ENCODE peak calls at places on chromosome 2, in ten cellular contexts. One of them, this sample, is unnamed.

GRCh38 chr2:6877402-6878305 is at the start of gene RSAD2:
- DNase-seq in spleen: peak; percentile 76
- DNase-seq in osteoblast: peak; percentile 9
- DNase-seq in gastrocnemius medialis: peak; percentile 11
- DNase-seq in fibroblast of villous mesenchyme: peak; percentile 58
- DNase-seq in cardiac fibroblast: peak; percentile 27
- DNase-seq in coronary artery: no peak
- DNase-seq in AG04450: no peak
- DNase-seq in uterus: peak; percentile 36
- DNase-seq in WERI-Rb-1: no peak
- DNase-seq in this sample: peak; percentile 47

GRCh38 chr2:234588054-234588430 is 91.2 kb upstream of the ARL4C start:
- DNase-seq in spleen: no peak
- DNase-seq in osteoblast: no peak
- DNase-seq in gastrocnemius medialis: no peak
- DNase-seq in fibroblast of villous mesenchyme: no peak
- DNase-seq in cardiac fibroblast: no peak
- DNase-seq in coronary artery: no peak
- DNase-seq in AG04450: no peak
- DNase-seq in uterus: no peak
- DNase-seq in WERI-Rb-1: no peak
- DNase-seq in this sample: no peak

GRCh38 chr2:128799736-128800135 is 481.1 kb upstream of the HS6ST1 start:
- DNase-seq in spleen: no peak
- DNase-seq in osteoblast: no peak
- DNase-seq in gastrocnemius medialis: no peak
- DNase-seq in fibroblast of villous mesenchyme: no peak
- DNase-seq in cardiac fibroblast: no peak
- DNase-seq in coronary artery: no peak
- DNase-seq in AG04450: no peak
- DNase-seq in uterus: no peak
- DNase-seq in WERI-Rb-1: no peak
- DNase-seq in this sample: no peak

GRCh38 chr2:95023222-95023597 is 2.3 kb upstream of the MAL start:
- DNase-seq in spleen: no peak
- DNase-seq in osteoblast: no peak
- DNase-seq in gastrocnemius medialis: no peak
- DNase-seq in fibroblast of villous mesenchyme: no peak
- DNase-seq in cardiac fibroblast: no peak
- DNase-seq in coronary artery: no peak
- DNase-seq in AG04450: no peak
- DNase-seq in uterus: no peak
- DNase-seq in WERI-Rb-1: peak; percentile 45
- DNase-seq in this sample: no peak

GRCh38 chr2:213065583-213066444 is 85.6 kb downstream of the IKZF2 start:
- DNase-seq in spleen: peak; percentile 59
- DNase-seq in osteoblast: no peak
- DNase-seq in gastrocnemius medialis: no peak
- DNase-seq in fibroblast of villous mesenchyme: peak; percentile 57
- DNase-seq in cardiac fibroblast: peak; percentile 64
- DNase-seq in coronary artery: no peak
- DNase-seq in AG04450: peak; percentile 43
- DNase-seq in uterus: no peak
- DNase-seq in WERI-Rb-1: peak; percentile 49
- DNase-seq in this sample: peak; percentile 39

GRCh38 chr2:240396623-240397541 is 38.6 kb upstream of the GPC1 start:
- DNase-seq in spleen: peak; percentile 65
- DNase-seq in osteoblast: peak; percentile 73
- DNase-seq in gastrocnemius medialis: no peak
- DNase-seq in fibroblast of villous mesenchyme: peak; percentile 40
- DNase-seq in cardiac fibroblast: no peak
- DNase-seq in coronary artery: no peak
- DNase-seq in AG04450: no peak
- DNase-seq in uterus: no peak
- DNase-seq in WERI-Rb-1: peak; percentile 1
- DNase-seq in this sample: peak; percentile 26

GRCh38 chr2:23697256-23697655 is 229.7 kb downstream of the ATAD2B start:
- DNase-seq in spleen: no peak
- DNase-seq in osteoblast: peak; percentile 79
- DNase-seq in gastrocnemius medialis: no peak
- DNase-seq in fibroblast of villous mesenchyme: no peak
- DNase-seq in cardiac fibroblast: no peak
- DNase-seq in coronary artery: no peak
- DNase-seq in AG04450: no peak
- DNase-seq in uterus: no peak
- DNase-seq in WERI-Rb-1: no peak
- DNase-seq in this sample: no peak

GRCh38 chr2:16302969-16303592 is 362.6 kb downstream of the CYRIA start:
- DNase-seq in spleen: no peak
- DNase-seq in osteoblast: no peak
- DNase-seq in gastrocnemius medialis: no peak
- DNase-seq in fibroblast of villous mesenchyme: no peak
- DNase-seq in cardiac fibroblast: no peak
- DNase-seq in coronary artery: no peak
- DNase-seq in AG04450: no peak
- DNase-seq in uterus: no peak
- DNase-seq in WERI-Rb-1: no peak
- DNase-seq in this sample: no peak

GRCh38 chr2:9099341-9099751 is 95.9 kb upstream of the MBOAT2 start:
- DNase-seq in spleen: no peak
- DNase-seq in osteoblast: peak; percentile 84
- DNase-seq in gastrocnemius medialis: no peak
- DNase-seq in fibroblast of villous mesenchyme: peak; percentile 37
- DNase-seq in cardiac fibroblast: peak; percentile 62
- DNase-seq in coronary artery: peak; percentile 46
- DNase-seq in AG04450: no peak
- DNase-seq in uterus: no peak
- DNase-seq in WERI-Rb-1: no peak
- DNase-seq in this sample: no peak

GRCh38 chr2:218626369-218626768 is 18.7 kb downstream of the PLCD4 start:
- DNase-seq in spleen: no peak
- DNase-seq in osteoblast: no peak
- DNase-seq in gastrocnemius medialis: peak; percentile 42
- DNase-seq in fibroblast of villous mesenchyme: no peak
- DNase-seq in cardiac fibroblast: no peak
- DNase-seq in coronary artery: no peak
- DNase-seq in AG04450: no peak
- DNase-seq in uterus: no peak
- DNase-seq in WERI-Rb-1: no peak
- DNase-seq in this sample: no peak

GRCh38 chr2:86593266-86593665 is 30.0 kb upstream of the CHMP3 start:
- DNase-seq in spleen: no peak
- DNase-seq in osteoblast: no peak
- DNase-seq in gastrocnemius medialis: no peak
- DNase-seq in fibroblast of villous mesenchyme: no peak
- DNase-seq in cardiac fibroblast: no peak
- DNase-seq in coronary artery: no peak
- DNase-seq in AG04450: no peak
- DNase-seq in uterus: no peak
- DNase-seq in WERI-Rb-1: no peak
- DNase-seq in this sample: no peak
- H3K4me3 ChIP-seq in spleen: no peak overlapping the region
- H3K4me3 ChIP-seq in osteoblast: no peak overlapping the region
- H3K4me3 ChIP-seq in gastrocnemius medialis: no peak overlapping the region
- H3K4me3 ChIP-seq in fibroblast of villous mesenchyme: no peak overlapping the region
- H3K4me3 ChIP-seq in cardiac fibroblast: no peak overlapping the region
- H3K4me3 ChIP-seq in coronary artery: no peak overlapping the region
- H3K4me3 ChIP-seq in AG04450: no peak overlapping the region
- H3K4me3 ChIP-seq in uterus: no peak overlapping the region
- H3K4me3 ChIP-seq in WERI-Rb-1: no peak overlapping the region
- H3K4me3 ChIP-seq in this sample: no peak overlapping the region

DNA sequence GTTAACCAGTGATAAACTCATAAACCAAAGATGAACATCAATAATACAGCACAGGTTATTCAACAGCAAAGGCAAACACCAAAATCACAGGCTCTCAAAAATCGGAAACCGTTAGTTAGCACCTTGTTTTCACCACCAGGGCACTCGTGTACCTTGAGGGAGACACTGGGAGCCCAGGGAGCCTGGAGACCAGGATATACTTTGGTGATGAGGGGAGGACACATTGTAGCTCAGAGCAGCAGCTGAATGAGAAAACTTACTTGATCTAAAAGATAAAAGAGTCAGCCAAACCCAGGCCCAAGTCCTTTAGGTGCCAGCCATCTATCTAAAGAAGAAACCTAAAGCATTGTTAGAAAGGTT is 19.4 kb downstream of the BCL11A start:
- DNase-seq in spleen: no peak
- DNase-seq in osteoblast: no peak
- DNase-seq in gastrocnemius medialis: no peak
- DNase-seq in fibroblast of villous mesenchyme: no peak
- DNase-seq in cardiac fibroblast: no peak
- DNase-seq in coronary artery: no peak
- DNase-seq in AG04450: no peak
- DNase-seq in uterus: no peak
- DNase-seq in WERI-Rb-1: no peak
- DNase-seq in this sample: no peak
- TF ChIP-seq CTCF in spleen: no peak
- TF ChIP-seq CTCF in osteoblast: no peak
- TF ChIP-seq CTCF in gastrocnemius medialis: no peak
- TF ChIP-seq CTCF in fibroblast of villous mesenchyme: no peak
- TF ChIP-seq CTCF in cardiac fibroblast: no peak
- TF ChIP-seq CTCF in coronary artery: no peak
- TF ChIP-seq CTCF in AG04450: no peak
- TF ChIP-seq CTCF in uterus: no peak
- TF ChIP-seq CTCF in WERI-Rb-1: peak; percentile 17
- TF ChIP-seq CTCF in this sample: no peak

GRCh38 chr2:70992945-70993688 is 1.6 kb downstream of the TEX261 start:
- DNase-seq in spleen: peak; percentile 54
- DNase-seq in osteoblast: no peak
- DNase-seq in gastrocnemius medialis: no peak
- DNase-seq in fibroblast of villous mesenchyme: no peak
- DNase-seq in cardiac fibroblast: no peak
- DNase-seq in coronary artery: no peak
- DNase-seq in AG04450: no peak
- DNase-seq in uterus: peak; percentile 9
- DNase-seq in WERI-Rb-1: no peak
- DNase-seq in this sample: no peak

GRCh38 chr2:70994445-70995226 is at the start of gene TEX261:
- DNase-seq in spleen: peak; percentile 99
- DNase-seq in osteoblast: peak; percentile 99
- DNase-seq in gastrocnemius medialis: peak; percentile 83
- DNase-seq in fibroblast of villous mesenchyme: peak; percentile 80
- DNase-seq in cardiac fibroblast: peak; percentile 82
- DNase-seq in coronary artery: peak; percentile 93
- DNase-seq in AG04450: peak; percentile 43
- DNase-seq in uterus: peak; percentile 88
- DNase-seq in WERI-Rb-1: peak; percentile 96
- DNase-seq in this sample: peak; percentile 94

GRCh38 chr2:70994055-70994444 is 623 bp downstream of the TEX261 start:
- DNase-seq in spleen: peak; percentile 32
- DNase-seq in osteoblast: no peak
- DNase-seq in gastrocnemius medialis: no peak
- DNase-seq in fibroblast of villous mesenchyme: peak; percentile 22
- DNase-seq in cardiac fibroblast: peak; percentile 14
- DNase-seq in coronary artery: no peak
- DNase-seq in AG04450: no peak
- DNase-seq in uterus: no peak
- DNase-seq in WERI-Rb-1: no peak
- DNase-seq in this sample: no peak

GRCh38 chr2:70995227-70995729 is 605 bp upstream of the TEX261 start:
- DNase-seq in spleen: peak; percentile 82
- DNase-seq in osteoblast: peak; percentile 90
- DNase-seq in gastrocnemius medialis: no peak
- DNase-seq in fibroblast of villous mesenchyme: no peak
- DNase-seq in cardiac fibroblast: peak; percentile 37
- DNase-seq in coronary artery: peak; percentile 69
- DNase-seq in AG04450: no peak
- DNase-seq in uterus: peak; percentile 22
- DNase-seq in WERI-Rb-1: peak; percentile 76
- DNase-seq in this sample: no peak

GRCh38 chr2:70993689-70993986 is 1.0 kb downstream of the TEX261 start:
- DNase-seq in spleen: peak; percentile 67
- DNase-seq in osteoblast: no peak
- DNase-seq in gastrocnemius medialis: no peak
- DNase-seq in fibroblast of villous mesenchyme: no peak
- DNase-seq in cardiac fibroblast: no peak
- DNase-seq in coronary artery: no peak
- DNase-seq in AG04450: no peak
- DNase-seq in uterus: no peak
- DNase-seq in WERI-Rb-1: no peak
- DNase-seq in this sample: no peak
- H3K4me3 ChIP-seq in spleen: peak overlapping the region; percentile 99
- H3K4me3 ChIP-seq in osteoblast: peak overlapping the region; percentile 94
- H3K4me3 ChIP-seq in gastrocnemius medialis: peak overlapping the region; percentile 93
- H3K4me3 ChIP-seq in fibroblast of villous mesenchyme: peak overlapping the region; percentile 94
- H3K4me3 ChIP-seq in cardiac fibroblast: peak overlapping the region; percentile 94
- H3K4me3 ChIP-seq in coronary artery: peak overlapping the region; percentile 90
- H3K4me3 ChIP-seq in AG04450: peak overlapping the region; percentile 78
- H3K4me3 ChIP-seq in uterus: peak overlapping the region; percentile 95
- H3K4me3 ChIP-seq in WERI-Rb-1: peak overlapping the region; percentile 97
- H3K4me3 ChIP-seq in this sample: peak overlapping the region; percentile 93

GRCh38 chr2:36657703-36658102 is 38.8 kb upstream of the VIT start:
- DNase-seq in spleen: no peak
- DNase-seq in osteoblast: no peak
- DNase-seq in gastrocnemius medialis: no peak
- DNase-seq in fibroblast of villous mesenchyme: no peak
- DNase-seq in cardiac fibroblast: no peak
- DNase-seq in coronary artery: no peak
- DNase-seq in AG04450: no peak
- DNase-seq in uterus: no peak
- DNase-seq in WERI-Rb-1: no peak
- DNase-seq in this sample: no peak

GRCh38 chr2:36658277-36658748 is 38.2 kb upstream of the VIT start:
- DNase-seq in spleen: no peak
- DNase-seq in osteoblast: no peak
- DNase-seq in gastrocnemius medialis: no peak
- DNase-seq in fibroblast of villous mesenchyme: no peak
- DNase-seq in cardiac fibroblast: no peak
- DNase-seq in coronary artery: no peak
- DNase-seq in AG04450: no peak
- DNase-seq in uterus: no peak
- DNase-seq in WERI-Rb-1: no peak
- DNase-seq in this sample: no peak

GRCh38 chr2:36653155-36653554 is 43.4 kb upstream of the VIT start:
- DNase-seq in spleen: no peak
- DNase-seq in osteoblast: no peak
- DNase-seq in gastrocnemius medialis: no peak
- DNase-seq in fibroblast of villous mesenchyme: no peak
- DNase-seq in cardiac fibroblast: no peak
- DNase-seq in coronary artery: no peak
- DNase-seq in AG04450: no peak
- DNase-seq in uterus: no peak
- DNase-seq in WERI-Rb-1: no peak
- DNase-seq in this sample: no peak

GRCh38 chr2:36653967-36654694 is 42.4 kb upstream of the VIT start:
- DNase-seq in spleen: no peak
- DNase-seq in osteoblast: no peak
- DNase-seq in gastrocnemius medialis: no peak
- DNase-seq in fibroblast of villous mesenchyme: no peak
- DNase-seq in cardiac fibroblast: no peak
- DNase-seq in coronary artery: no peak
- DNase-seq in AG04450: no peak
- DNase-seq in uterus: no peak
- DNase-seq in WERI-Rb-1: no peak
- DNase-seq in this sample: no peak

DNA sequence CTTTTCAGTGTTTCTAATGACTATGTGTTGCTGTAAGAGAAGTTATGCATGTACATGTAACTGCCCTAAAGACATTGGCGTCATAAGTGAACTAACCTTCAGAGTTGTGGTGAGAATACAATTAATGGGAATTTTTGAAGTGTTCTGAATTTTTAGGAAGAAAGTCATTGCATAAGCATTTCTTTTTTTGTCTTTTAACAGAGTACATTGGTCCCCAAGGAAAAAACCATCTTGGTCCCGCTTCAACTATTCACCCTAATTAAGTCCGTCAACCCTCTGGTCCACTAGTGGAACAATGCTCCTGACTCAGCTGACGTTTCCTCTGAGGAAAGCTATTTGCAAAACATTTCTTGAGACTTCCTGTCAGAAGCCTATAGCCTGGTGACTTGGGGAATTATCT is 41.1 kb upstream of the VIT start:
- DNase-seq in spleen: no peak
- DNase-seq in osteoblast: peak; percentile 77
- DNase-seq in gastrocnemius medialis: no peak
- DNase-seq in fibroblast of villous mesenchyme: peak; percentile 75
- DNase-seq in cardiac fibroblast: peak; percentile 98
- DNase-seq in coronary artery: no peak
- DNase-seq in AG04450: no peak
- DNase-seq in uterus: no peak
- DNase-seq in WERI-Rb-1: no peak
- DNase-seq in this sample: no peak
- TF ChIP-seq CTCF in spleen: no peak
- TF ChIP-seq CTCF in osteoblast: no peak
- TF ChIP-seq CTCF in gastrocnemius medialis: no peak
- TF ChIP-seq CTCF in fibroblast of villous mesenchyme: no peak
- TF ChIP-seq CTCF in cardiac fibroblast: no peak
- TF ChIP-seq CTCF in coronary artery: no peak
- TF ChIP-seq CTCF in AG04450: no peak
- TF ChIP-seq CTCF in uterus: no peak
- TF ChIP-seq CTCF in WERI-Rb-1: no peak
- TF ChIP-seq CTCF in this sample: no peak

This sample was measured in lower lobe of right lung.